ENCODE peak calls at places on chromosomes 6 and 20, in ten cellular contexts. P is BE2C, K is Peyer's patch, Z is fibroblast of the aortic adventitia, L is AG09309, D is sigmoid colon, H is ascending aorta, Y is neural progenitor cell, T is lower leg skin, X is HepG2. U is an unnamed sample.

GRCh38 chr6:38695227-38695900 is 7.6 kb downstream of the GLO1 start:
- DNase-seq in H (no peak), Z (no peak), Y (no peak), K (no peak), T (no peak), D (no peak), X (no peak), P (no peak), L (no peak), U (no peak)

GRCh38 chr6:136526196-136526930 is 23.9 kb downstream of the MAP7 start:
- DNase-seq in X (peak), T (peak), Z (peak), L (peak), D (peak), Y (peak), K (no peak), H (no peak), P (peak), U (no peak)

GRCh38 chr6:144493035-144493910 is 208.1 kb downstream of the UTRN start:
- DNase-seq in D (no peak), X (no peak), H (no peak), T (no peak), Y (no peak), P (no peak), L (no peak), Z (peak), K (no peak), U (no peak)

GRCh38 chr6:21327326-21328140 is 266.0 kb upstream of the SOX4 start:
- DNase-seq in P (no peak), T (no peak), X (no peak), Y (peak), L (no peak), K (no peak), H (no peak), Z (no peak), D (no peak), U (no peak)

GRCh38 chr6:84728602-84729001 is 35.8 kb downstream of the TBX18 start:
- DNase-seq in P (no peak), Z (no peak), X (peak), K (no peak), H (no peak), T (no peak), D (no peak), L (no peak), Y (peak), U (no peak)

GRCh38 chr6:137928286-137928685 is 61.2 kb downstream of the TNFAIP3 start:
- DNase-seq in K (no peak), Y (no peak), H (no peak), L (no peak), P (no peak), Z (no peak), T (no peak), D (no peak), X (no peak), U (no peak)

GRCh38 chr20:33291830-33292355 is 8.9 kb downstream of the BPIFB1 start:
- DNase-seq in T (no peak), K (no peak), D (no peak), P (peak), Y (peak), Z (peak), H (no peak), L (no peak), X (peak), U (no peak)

GRCh38 chr6:136499370-136499769 is 50.9 kb downstream of the MAP7 start:
- DNase-seq in L (no peak), K (no peak), H (no peak), X (no peak), T (no peak), D (no peak), Y (no peak), Z (no peak), P (no peak), U (no peak)

GRCh38 chr6:50135968-50136367 is 86.2 kb upstream of the DEFB112 start:
- DNase-seq in X (no peak), P (no peak), T (no peak), Z (no peak), K (no peak), L (no peak), D (no peak), Y (no peak), H (no peak), U (no peak)

GRCh38 chr6:169991913-169992312 is 240.5 kb downstream of the ERMARD start:
- DNase-seq in Z (no peak), K (no peak), T (no peak), Y (no peak), L (no peak), P (no peak), D (peak), X (no peak), H (no peak), U (no peak)

GRCh38 chr6:108186226-108186625 is 20.4 kb downstream of the NR2E1 start:
- DNase-seq in D (no peak), P (no peak), Y (no peak), H (no peak), L (no peak), T (no peak), K (no peak), Z (no peak), X (no peak), U (no peak)

GRCh38 chr6:155373276-155373675 is 59.0 kb upstream of the TFB1M start:
- DNase-seq in H (no peak), K (no peak), D (no peak), P (no peak), L (peak), Z (no peak), T (no peak), Y (no peak), X (no peak), U (no peak)

GRCh38 chr20:35974256-35974655 is 5.9 kb downstream of the CNBD2 start:
- DNase-seq in D (no peak), K (no peak), T (no peak), H (no peak), P (no peak), Y (no peak), Z (no peak), L (no peak), X (no peak), U (no peak)

GRCh38 chr20:58544301-58544700 is 29.1 kb upstream of the APCDD1L start:
- DNase-seq in P (no peak), H (no peak), Y (peak), D (peak), L (no peak), K (no peak), T (no peak), Z (no peak), X (no peak), U (no peak)

GRCh38 chr6:80974579-80974978 is 777.9 kb downstream of the TENT5A start:
- DNase-seq in L (no peak), H (no peak), P (no peak), T (no peak), K (no peak), Y (peak), Z (no peak), D (no peak), X (no peak), U (no peak)
- H3K4me3 ChIP-seq in L (no peak), H (no peak), P (no peak), T (no peak), K (no peak), Y (no peak), Z (no peak), D (no peak), X (no peak), U (no peak)

DNA sequence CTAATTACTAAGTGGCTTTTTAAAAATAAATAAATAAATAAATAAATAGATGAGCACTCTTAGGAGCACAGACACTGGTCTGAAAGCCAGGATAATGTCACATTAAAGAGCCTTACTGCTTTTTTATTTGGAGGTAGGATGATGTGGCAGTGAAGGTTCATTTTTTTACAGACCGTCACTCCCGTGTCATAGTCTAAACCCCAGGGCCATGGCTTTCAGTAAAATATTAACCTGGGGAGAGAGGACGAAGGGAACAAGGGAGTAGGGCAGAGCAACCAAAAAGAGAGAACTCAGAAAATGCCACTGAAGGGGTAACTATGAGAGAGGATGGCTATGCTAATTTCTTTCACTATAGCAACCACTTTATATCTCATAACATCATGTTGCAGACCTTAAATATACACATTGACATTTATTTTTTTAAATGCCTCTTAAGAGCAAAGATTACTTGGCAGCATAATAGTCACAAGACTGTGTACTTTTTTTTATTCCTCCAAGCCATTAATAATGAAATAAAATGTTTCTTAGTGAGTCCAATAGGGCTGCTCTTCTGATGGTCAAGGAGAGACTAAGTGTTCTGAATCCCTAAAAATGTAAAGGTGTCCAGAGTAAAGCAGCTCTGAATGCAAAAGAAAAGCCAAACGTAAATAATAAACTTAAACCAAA is 100.9 kb upstream of the SIM1 start:
- DNase-seq in H (no peak), Z (no peak), P (no peak), K (no peak), L (no peak), D (no peak), T (no peak), X (no peak), Y (no peak), U (no peak)
- TF ChIP-seq CTCF in H (no peak), Z (no peak), P (no peak), K (no peak), L (no peak), D (no peak), T (no peak), X (no peak), Y (no peak), U (no peak)

DNA sequence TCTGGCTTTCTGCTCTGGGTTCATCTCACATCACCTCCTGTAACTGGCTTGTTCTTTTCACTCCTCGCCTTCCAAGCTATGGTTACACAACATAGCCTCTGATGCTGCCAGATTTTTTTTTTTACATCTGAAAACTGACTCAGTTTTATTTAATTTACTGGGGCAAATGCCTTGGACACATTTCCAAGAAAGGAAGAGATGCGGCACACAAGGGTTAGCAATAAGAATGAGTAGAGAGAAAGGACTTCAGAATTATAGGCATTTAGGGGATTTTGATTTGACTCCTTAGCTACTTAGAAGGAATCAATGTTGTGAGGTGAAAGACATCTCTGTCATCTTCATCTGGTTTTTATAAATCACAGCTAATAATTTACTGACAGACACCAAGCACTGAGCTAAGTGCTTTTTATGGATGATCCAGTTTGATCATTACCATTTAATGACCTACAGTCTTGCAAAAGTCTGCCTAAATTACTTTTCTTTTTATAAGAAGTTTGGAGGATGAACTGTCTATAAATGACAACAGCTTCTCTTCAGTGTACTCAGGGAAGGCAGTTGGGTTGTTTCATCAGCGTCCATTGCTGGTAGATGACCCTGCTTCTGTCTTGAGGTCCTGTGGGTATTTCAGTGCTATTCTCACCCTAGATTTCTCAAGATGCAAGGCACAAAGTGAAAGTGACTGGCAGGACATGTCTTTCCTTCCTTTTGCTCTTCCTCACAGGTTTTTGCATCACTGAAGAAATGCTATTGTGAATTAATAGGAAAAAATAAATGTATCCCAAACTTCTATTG is 31.1 kb downstream of the LAMA4 start:
- DNase-seq in Y (no peak), X (no peak), T (no peak), P (no peak), D (no peak), L (peak), H (no peak), Z (peak), K (no peak), U (no peak)
- H3K4me3 ChIP-seq in Y (no peak), X (no peak), T (no peak), P (no peak), D (no peak), L (no peak), H (no peak), Z (no peak), K (no peak), U (no peak)

GRCh38 chr20:61748376-61748775 is 317.3 kb downstream of the TAF4 start:
- DNase-seq in Z (peak), L (peak), H (no peak), T (no peak), K (no peak), X (no peak), P (no peak), D (no peak), Y (no peak), U (no peak)

GRCh38 chr20:61746147-61746646 is 319.5 kb downstream of the TAF4 start:
- DNase-seq in Y (no peak), Z (no peak), T (no peak), P (no peak), K (no peak), D (no peak), X (no peak), L (no peak), H (no peak), U (no peak)

GRCh38 chr20:61744691-61745396 is 320.8 kb downstream of the TAF4 start:
- DNase-seq in Y (no peak), H (no peak), L (peak), X (no peak), T (no peak), D (no peak), K (no peak), P (no peak), Z (peak), U (no peak)

GRCh38 chr20:61745397-61746146 is 320.1 kb downstream of the TAF4 start:
- DNase-seq in Z (no peak), L (no peak), X (no peak), D (no peak), K (no peak), T (no peak), P (no peak), Y (no peak), H (no peak), U (no peak)

GRCh38 chr20:61746781-61747180 is 318.9 kb downstream of the TAF4 start:
- DNase-seq in T (no peak), L (no peak), K (no peak), P (no peak), Y (no peak), D (no peak), H (no peak), Z (no peak), X (no peak), U (no peak)
- TF ChIP-seq CTCF in T (no peak), L (no peak), K (no peak), P (no peak), Y (no peak), D (no peak), H (no peak), Z (no peak), X (no peak), U (no peak)

U was measured in epithelial cell of proximal tubule.